ENCODE peak calls at places on chromosomes 12 and 14, in five cellular contexts. C, U, M, N and W are unnamed samples.

GRCh38 chr12:89376844-89377243 is 24.5 kb upstream of the DUSP6 start:
- DNase-seq in N (no peak), M (no peak), U (no peak), C (no peak), W (no peak)

GRCh38 chr14:64944861-64945260 is 2.3 kb upstream of the GPX2 start:
- DNase-seq in M (no peak), C (no peak), N (no peak), U (no peak), W (no peak)

GRCh38 chr14:79275367-79275655 is 936.0 kb downstream of the DIO2 start:
- DNase-seq in M (no peak), N (no peak), C (no peak), U (no peak), W (no peak)

GRCh38 chr14:21923820-21924219 is 250.2 kb upstream of the OR4E1 start:
- DNase-seq in C (no peak), M (no peak), N (no peak), U (no peak), W (no peak)

GRCh38 chr14:22089940-22090339 is 416.3 kb upstream of the OR4E1 start:
- DNase-seq in U (no peak), N (no peak), M (no peak), C (no peak), W (no peak)

GRCh38 chr12:116319851-116320621 is 42.5 kb upstream of the MED13L start:
- DNase-seq in U (no peak), C (no peak), M (no peak), N (no peak), W (no peak)

GRCh38 chr12:49055978-49056754 is 4.4 kb downstream of the KMT2D start:
- DNase-seq in N (peak), M (peak), U (peak), C (peak), W (peak)

GRCh38 chr12:15001733-15002471 is 29.1 kb downstream of the PDE6H start:
- DNase-seq in M (no peak), U (peak), N (no peak), C (peak), W (no peak)

GRCh38 chr12:103495783-103496456 is at the start of gene C12orf42:
- DNase-seq in M (peak), U (peak), C (no peak), N (peak), W (peak)
- TF ChIP-seq JUNB in M (no peak), U (no peak), C (no peak), N (no peak), W (no peak)

DNA sequence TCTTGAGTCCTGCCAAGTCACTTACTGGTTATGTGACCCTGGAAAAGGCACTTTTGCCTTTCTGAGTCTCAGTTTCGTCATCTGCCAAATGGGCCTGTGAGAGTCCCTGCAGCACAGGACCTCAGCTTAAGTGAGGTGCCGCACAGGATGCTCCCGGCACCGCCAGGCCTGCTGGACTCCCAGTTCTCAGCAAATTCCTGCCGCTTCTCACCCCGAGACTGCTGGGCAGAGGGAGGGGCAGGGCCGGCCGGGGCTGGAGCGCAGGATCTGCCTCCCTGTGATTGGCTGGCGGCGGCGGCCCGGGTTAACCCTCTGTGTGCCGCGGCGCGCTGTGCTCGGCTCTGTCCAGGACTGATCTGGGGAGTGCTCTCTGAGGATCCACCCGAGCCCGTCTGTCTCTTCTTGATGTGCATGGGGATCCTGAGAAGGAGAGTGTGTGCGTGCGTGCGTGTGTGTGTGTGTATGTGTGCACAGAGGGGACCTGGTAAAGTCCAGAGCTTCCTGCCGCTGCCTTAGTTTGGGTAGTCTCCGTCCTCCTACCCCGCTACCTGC is 8.6 kb downstream of the SETD1B start:
- DNase-seq in U (peak), C (no peak), M (peak), N (no peak), W (peak)
- TF ChIP-seq JUNB in U (no peak), C (no peak), M (no peak), N (no peak), W (no peak)

GRCh38 chr12:4030938-4031702 is 157.9 kb upstream of the PARP11 start:
- DNase-seq in U (peak), C (peak), M (peak), N (no peak), W (peak)

GRCh38 chr12:4027412-4027811 is 154.2 kb upstream of the PARP11 start:
- DNase-seq in M (no peak), U (no peak), N (no peak), C (peak), W (no peak)

GRCh38 chr12:4034926-4035325 is 161.7 kb upstream of the PARP11 start:
- DNase-seq in N (no peak), U (no peak), C (peak), M (no peak), W (no peak)

GRCh38 chr12:4032906-4033628 is 159.9 kb upstream of the PARP11 start:
- DNase-seq in U (no peak), N (no peak), M (no peak), C (no peak), W (no peak)

GRCh38 chr12:4031703-4032291 is 158.6 kb upstream of the PARP11 start:
- DNase-seq in U (no peak), N (no peak), M (peak), C (no peak), W (no peak)
- TF ChIP-seq JUNB in U (no peak), N (no peak), M (no peak), C (no peak), W (no peak)

DNA sequence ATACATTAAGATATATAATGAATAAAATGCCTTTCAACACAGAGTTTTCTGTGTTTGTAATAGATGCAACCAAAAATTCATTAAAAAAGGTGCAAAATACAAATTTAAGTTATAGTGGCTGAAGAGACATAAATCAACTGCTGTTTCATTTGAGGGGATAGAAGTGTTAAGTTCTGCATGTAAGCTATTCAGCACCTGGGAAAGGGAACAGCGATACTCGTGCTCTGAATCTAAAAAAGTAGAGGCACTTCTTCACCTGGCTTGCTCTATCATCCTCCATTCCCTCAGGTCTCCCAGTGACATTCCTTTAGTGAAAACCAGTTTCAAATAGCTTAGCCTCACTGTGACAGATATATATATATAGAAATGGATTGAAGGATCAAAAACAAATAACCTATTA is 222.6 kb downstream of the ACSS3 start:
- DNase-seq in M (no peak), U (peak), N (no peak), C (no peak), W (no peak)
- TF ChIP-seq JUNB in M (no peak), U (no peak), N (no peak), C (no peak), W (no peak)

DNA sequence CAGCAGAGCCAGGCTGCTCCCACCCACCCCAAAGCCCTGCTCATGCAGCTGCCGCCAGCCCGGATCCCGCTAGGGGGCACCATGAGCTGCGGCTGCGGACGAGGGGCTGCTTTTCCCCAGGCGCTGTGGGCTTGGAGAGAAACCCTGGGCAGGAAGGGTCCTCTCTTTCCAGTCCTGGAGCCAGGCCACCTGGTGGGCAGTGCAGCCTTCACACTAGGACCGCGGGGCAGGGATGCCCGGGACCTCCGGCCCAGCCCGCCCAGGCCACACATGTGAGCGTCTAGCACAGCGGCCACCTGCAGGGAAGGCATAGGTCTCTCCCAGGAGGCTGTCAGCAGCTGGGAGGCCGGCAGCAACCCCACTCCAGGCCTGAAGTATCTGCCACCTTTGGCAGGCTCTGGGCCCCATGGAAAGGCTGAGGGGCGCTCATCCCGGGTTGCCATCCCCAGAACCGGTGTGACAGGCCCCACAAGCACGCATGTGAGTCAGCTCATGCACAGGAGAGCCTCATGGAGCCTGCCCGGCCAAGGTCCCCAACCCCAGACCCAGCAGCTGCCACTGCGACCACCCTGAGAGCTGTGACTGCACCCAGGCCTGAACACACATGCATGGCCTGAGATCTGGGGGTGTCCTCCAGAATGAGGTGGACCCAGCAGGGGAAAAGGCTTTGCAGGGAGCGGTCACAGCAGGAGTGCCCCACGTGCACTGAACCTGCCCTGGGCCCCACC is 280.0 kb upstream of the RTL1 start:
- DNase-seq in U (peak), N (no peak), C (peak), M (no peak), W (peak)
- TF ChIP-seq JUNB in U (no peak), N (no peak), C (no peak), M (no peak), W (no peak)

GRCh38 chr12:57240069-57240921 is 10.7 kb downstream of the STAC3 start:
- DNase-seq in N (no peak), U (peak), C (no peak), M (no peak), W (peak)
- TF ChIP-seq JUNB in N (no peak), U (no peak), C (no peak), M (no peak), W (no peak)

DNA sequence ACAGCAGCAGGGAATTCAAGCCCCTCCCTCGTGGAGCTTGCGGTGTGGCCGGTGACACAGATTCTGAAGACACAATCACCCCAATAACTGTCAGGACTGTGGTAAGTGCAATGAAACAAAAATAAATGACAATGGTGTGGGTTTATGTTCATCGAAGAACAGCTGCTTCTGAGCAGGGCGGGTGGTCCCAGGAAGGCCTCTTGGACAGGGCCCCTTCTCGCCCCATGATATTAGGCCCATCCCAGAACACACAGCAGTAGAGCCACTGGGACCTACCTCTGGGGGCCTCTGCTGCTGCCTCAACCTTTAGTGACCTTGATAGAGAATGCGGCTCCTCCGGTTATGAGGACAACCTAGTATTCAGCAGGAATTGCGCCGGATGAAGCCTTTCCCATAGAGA is 84.0 kb upstream of the BCL11B start:
- DNase-seq in N (no peak), U (no peak), M (no peak), C (no peak), W (no peak)
- TF ChIP-seq JUNB in N (no peak), U (no peak), M (no peak), C (no peak), W (no peak)

GRCh38 chr12:6341439-6342139 is at the start of gene TNFRSF1A:
- DNase-seq in N (no peak), C (peak), U (peak), M (peak), W (peak)

GRCh38 chr12:6342140-6342889 is 439 bp upstream of the TNFRSF1A start:
- DNase-seq in C (no peak), U (no peak), M (no peak), N (no peak), W (no peak)

GRCh38 chr12:6338955-6339761 is 2.7 kb downstream of the TNFRSF1A start:
- DNase-seq in U (no peak), N (no peak), M (no peak), C (no peak), W (no peak)

GRCh38 chr12:6343518-6343917 is 1.6 kb upstream of the TNFRSF1A start:
- DNase-seq in N (no peak), U (no peak), M (no peak), C (no peak), W (peak)

GRCh38 chr12:6340745-6341438 is 984 bp downstream of the TNFRSF1A start:
- DNase-seq in M (no peak), U (no peak), C (no peak), N (no peak), W (no peak)
- TF ChIP-seq JUNB in M (no peak), U (no peak), C (no peak), N (no peak), W (no peak)

DNA sequence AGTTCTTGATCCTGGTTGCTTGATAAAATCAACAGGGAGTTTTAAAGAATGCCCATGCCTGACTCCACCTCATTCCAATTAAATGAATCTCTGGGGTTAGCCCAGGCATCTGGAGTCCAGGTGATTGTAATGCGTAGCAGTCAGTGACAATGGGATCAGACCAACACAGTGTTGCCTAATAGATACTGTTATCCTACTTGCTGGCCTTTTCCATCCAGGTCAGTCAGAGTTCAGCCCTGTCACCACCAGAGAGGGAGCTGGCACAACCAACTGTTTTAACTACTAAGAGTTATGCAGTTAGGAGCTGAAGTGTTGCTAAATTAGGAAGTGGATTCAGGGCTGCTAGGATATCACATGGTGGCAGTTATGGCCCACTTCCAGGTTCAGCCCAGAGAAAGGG is 107.1 kb downstream of the GPR135 start:
- DNase-seq in U (peak), C (peak), N (no peak), M (peak), W (no peak)
- TF ChIP-seq JUNB in U (no peak), C (no peak), N (no peak), M (peak), W (no peak)